ENCODE peak calls at places on chromosomes 7 and 10, in nine cellular contexts. Y is AG10803; X is GM12892; P is T47D; L is GF-D8; V is NCI-H1092; T is cardiac fibroblast; U is choroid plexus epithelial cell; R is activated CD4-positive, alpha-beta T cell treated with anti-CD3 and anti-CD28 coated beads for 1 hour. D is an unnamed sample.

GRCh38 chr7:22564511-22565045 is 64.6 kb upstream of the STEAP1B start:
- DNase-seq in Y (peak), X (no peak), P (no peak), L (peak), V (no peak), T (peak), U (peak), R (no peak), D (no peak)

GRCh38 chr7:98137826-98138151 is 31.1 kb downstream of the LMTK2 start:
- DNase-seq in Y (no peak), X (peak), P (no peak), L (peak), V (no peak), T (no peak), U (no peak), R (no peak), D (no peak)

GRCh38 chr10:15200626-15201025 is 32.1 kb upstream of the NMT2 start:
- DNase-seq in Y (peak), X (no peak), P (no peak), L (no peak), V (no peak), T (peak), U (peak), R (no peak), D (no peak)

GRCh38 chr7:27605689-27606269 is 56.9 kb downstream of the HIBADH start:
- DNase-seq in Y (peak), X (no peak), P (no peak), L (peak), V (no peak), T (peak), U (peak), R (no peak), D (no peak)

GRCh38 chr10:86100581-86101061 is 266.0 kb downstream of the GRID1 start:
- DNase-seq in Y (peak), X (no peak), P (peak), L (no peak), V (no peak), T (no peak), U (peak), R (no peak), D (peak)

GRCh38 chr7:73830618-73830871 is 251 bp upstream of the CLDN4 start:
- DNase-seq in Y (no peak), X (no peak), P (no peak), L (no peak), V (no peak), T (no peak), U (no peak), R (no peak), D (no peak)

GRCh38 chr7:95092332-95092731 is 184.9 kb downstream of the PPP1R9A start:
- DNase-seq in Y (no peak), X (no peak), P (no peak), L (no peak), V (no peak), T (no peak), U (no peak), R (no peak), D (no peak)

GRCh38 chr10:1057106-1057657 is 997 bp downstream of the WDR37 start:
- DNase-seq in Y (no peak), X (no peak), P (no peak), L (peak), V (no peak), T (peak), U (peak), R (no peak), D (no peak)

GRCh38 chr7:37247881-37248280 is 200.8 kb downstream of the ELMO1 start:
- DNase-seq in Y (peak), X (no peak), P (no peak), L (no peak), V (no peak), T (peak), U (peak), R (no peak), D (no peak)

GRCh38 chr10:49115015-49115795 is at the start of gene VSTM4:
- DNase-seq in Y (peak), X (no peak), P (no peak), L (no peak), V (peak), T (peak), U (peak), R (no peak), D (no peak)

GRCh38 chr7:20330176-20330796 is 414 bp upstream of the ITGB8 start:
- DNase-seq in Y (peak), X (peak), P (peak), L (no peak), V (peak), T (peak), U (peak), R (no peak), D (no peak)

GRCh38 chr7:7672545-7673239 is 32.1 kb downstream of the UMAD1 start:
- DNase-seq in Y (no peak), X (no peak), P (no peak), L (no peak), V (no peak), T (no peak), U (no peak), R (no peak), D (no peak)

GRCh38 chr7:66238712-66239466 is 33.8 kb downstream of the TPST1 start:
- DNase-seq in Y (no peak), X (no peak), P (no peak), L (no peak), V (no peak), T (no peak), U (no peak), R (no peak), D (no peak)

GRCh38 chr7:128454808-128455555 is 696 bp upstream of the HILPDA start:
- DNase-seq in Y (peak), X (no peak), P (no peak), L (no peak), V (no peak), T (no peak), U (peak), R (no peak), D (no peak)

GRCh38 chr10:1550291-1550595 is 187.1 kb downstream of the ADARB2 start:
- DNase-seq in Y (no peak), X (no peak), P (no peak), L (no peak), V (peak), T (no peak), U (no peak), R (no peak), D (no peak)

GRCh38 chr10:122894261-122894944 is 15.0 kb upstream of the FAM24B start:
- DNase-seq in Y (no peak), X (no peak), P (no peak), L (no peak), V (no peak), T (no peak), U (no peak), R (no peak), D (no peak)

GRCh38 chr7:92244803-92245486 is 769 bp downstream of the KRIT1 start:
- DNase-seq in Y (peak), X (no peak), P (no peak), L (peak), V (no peak), T (peak), U (peak), R (peak), D (no peak)

GRCh38 chr7:46507601-46508000 is 586.5 kb upstream of the IGFBP3 start:
- DNase-seq in Y (no peak), X (no peak), P (no peak), L (no peak), V (no peak), T (no peak), U (no peak), R (no peak), D (no peak)

GRCh38 chr7:13279854-13280435 is 592.5 kb downstream of the ARL4A start:
- DNase-seq in Y (peak), X (no peak), P (no peak), L (no peak), V (peak), T (peak), U (peak), R (no peak), D (no peak)